ENCODE peak calls at places on chromosomes 2 and 18, in six cellular contexts. Y is uterus, E is astrocyte, T is vagina, Z is WERI-Rb-1, S is tibial artery. P is an unnamed sample.

GRCh38 chr18:36441872-36442271 is 144.4 kb downstream of the FHOD3 start:
- DNase-seq in Y (no peak), E (peak; percentile 90), T (no peak), Z (no peak), S (no peak), P (no peak)

GRCh38 chr2:160334028-160334729 is 134.1 kb upstream of the ITGB6 start:
- DNase-seq in Y (no peak), E (peak; percentile 62), T (no peak), Z (no peak), S (no peak), P (no peak)

GRCh38 chr2:129379411-129379810 is 600.1 kb upstream of the RAB6C start:
- DNase-seq in Y (no peak), E (no peak), T (peak; percentile 10), Z (no peak), S (no peak), P (no peak)

GRCh38 chr2:222944552-222944951 is 83.7 kb downstream of the ACSL3 start:
- DNase-seq in Y (no peak), E (peak; percentile 34), T (no peak), Z (no peak), S (no peak), P (no peak)

GRCh38 chr18:23151414-23152099 is 16.3 kb downstream of the CABLES1 start:
- DNase-seq in Y (no peak), E (no peak), T (no peak), Z (peak; percentile 68), S (no peak), P (no peak)

GRCh38 chr2:85789271-85789670 is 35.5 kb downstream of the ATOH8 start:
- DNase-seq in Y (no peak), E (no peak), T (no peak), Z (no peak), S (no peak), P (no peak)

GRCh38 chr2:28656937-28657615 is 94.6 kb upstream of the PPP1CB start:
- DNase-seq in Y (no peak), E (no peak), T (no peak), Z (no peak), S (no peak), P (no peak)

GRCh38 chr2:232117413-232117812 is 155.9 kb downstream of the DIS3L2 start:
- DNase-seq in Y (no peak), E (no peak), T (no peak), Z (peak; percentile 12), S (no peak), P (no peak)

GRCh38 chr2:27051902-27052645 is 606 bp downstream of the AGBL5 start:
- DNase-seq in Y (no peak), E (no peak), T (no peak), Z (peak; percentile 58), S (peak; percentile 45), P (peak; percentile 83)

GRCh38 chr2:240179941-240180666 is 39.6 kb upstream of the OTOS start:
- DNase-seq in Y (no peak), E (no peak), T (no peak), Z (no peak), S (no peak), P (no peak)

GRCh38 chr2:201959626-201960025 is 74.0 kb upstream of the FZD7 start:
- DNase-seq in Y (no peak), E (peak; percentile 64), T (no peak), Z (no peak), S (no peak), P (no peak)

GRCh38 chr2:231489990-231490389 is 25.7 kb upstream of the NCL start:
- DNase-seq in Y (no peak), E (no peak), T (no peak), Z (peak; percentile 74), S (no peak), P (no peak)

GRCh38 chr2:101697794-101698418 is 399 bp downstream of the MAP4K4 start:
- DNase-seq in Y (peak; percentile 23), E (no peak), T (no peak), Z (no peak), S (no peak), P (no peak)

GRCh38 chr2:72178551-72178950 is 30.9 kb upstream of the CYP26B1 start:
- DNase-seq in Y (no peak), E (no peak), T (no peak), Z (peak; percentile 63), S (no peak), P (no peak)

DNA sequence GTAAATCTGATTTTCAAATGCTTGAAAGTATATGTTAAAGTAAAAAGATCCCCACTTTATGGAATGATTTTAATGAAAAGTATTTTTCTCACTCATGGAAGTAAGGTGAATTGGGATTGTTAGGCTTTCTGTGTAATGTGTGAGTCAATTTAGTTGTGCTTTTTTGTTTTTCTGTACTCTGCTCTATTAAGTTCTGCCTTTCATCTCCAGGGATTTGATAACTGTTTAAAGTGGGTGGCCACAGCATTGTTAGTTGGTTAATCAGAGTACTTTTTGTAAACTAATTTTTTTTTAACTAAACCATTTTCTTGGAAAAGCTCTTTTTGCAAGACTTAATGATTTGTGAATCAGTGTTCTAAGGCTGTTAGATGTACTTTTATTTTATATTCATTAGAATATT is 76.8 kb downstream of the ABI2 start:
- DNase-seq in Y (no peak), E (peak; percentile 74), T (no peak), Z (no peak), S (no peak), P (no peak)
- H3K27ac ChIP-seq in Y (no peak overlapping the region), E (peak overlapping the region; percentile 34), T (no peak overlapping the region), Z (no peak overlapping the region), S (no peak overlapping the region), P (no peak overlapping the region)

DNA sequence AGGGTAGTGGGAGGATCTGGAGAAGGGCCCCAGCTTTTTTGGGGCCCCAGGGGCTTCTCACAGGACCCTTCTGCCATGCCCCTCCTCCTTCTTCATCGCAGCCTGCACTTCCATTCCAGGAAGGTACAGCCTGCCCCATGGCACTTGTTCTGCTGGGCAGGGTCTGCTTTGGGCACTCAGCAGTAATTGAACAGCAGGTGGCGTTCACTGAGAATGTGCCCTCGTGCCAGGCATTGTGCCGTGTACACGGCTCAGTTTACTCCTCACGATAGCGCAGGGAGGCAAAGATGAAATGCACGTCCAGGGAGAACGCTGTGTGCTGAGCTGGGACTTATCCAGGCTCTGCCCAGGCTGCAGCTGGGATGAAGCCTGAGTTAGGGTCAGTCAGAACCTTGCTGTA is 54.8 kb upstream of the ASB18 start:
- DNase-seq in Y (no peak), E (no peak), T (peak; percentile 44), Z (no peak), S (no peak), P (peak; percentile 60)
- TF ChIP-seq CTCF in Y (no peak), E (no peak), T (no peak), Z (peak; percentile 16), S (no peak), P (no peak)

GRCh38 chr2:199468561-199469513 is 11.1 kb upstream of the SATB2 start:
- DNase-seq in Y (no peak), E (no peak), T (no peak), Z (no peak), S (no peak), P (no peak)
- H3K4me3 ChIP-seq in Y (no peak overlapping the region), E (peak overlapping the region; percentile 27), T (no peak overlapping the region), Z (no peak overlapping the region), S (no peak overlapping the region), P (peak overlapping the region; percentile 55)

GRCh38 chr2:200032895-200033294 is 77.5 kb downstream of the MAIP1 start:
- DNase-seq in Y (no peak), E (no peak), T (no peak), Z (no peak), S (no peak), P (no peak)
- H3K27ac ChIP-seq in Y (no peak overlapping the region), E (no peak overlapping the region), T (no peak overlapping the region), Z (no peak overlapping the region), S (no peak overlapping the region), P (no peak overlapping the region)

GRCh38 chr2:68646303-68646702 is 2.9 kb downstream of the PROKR1 start:
- DNase-seq in Y (no peak), E (no peak), T (no peak), Z (peak; percentile 38), S (no peak), P (no peak)
- TF ChIP-seq CTCF in Y (no peak), E (no peak), T (no peak), Z (peak; percentile 76), S (no peak), P (no peak)

GRCh38 chr2:46504685-46505559 is 25.6 kb downstream of the TMEM247 start:
- DNase-seq in Y (no peak), E (no peak), T (peak; percentile 81), Z (no peak), S (no peak), P (no peak)

GRCh38 chr2:46503686-46504085 is 24.3 kb downstream of the TMEM247 start:
- DNase-seq in Y (no peak), E (no peak), T (peak; percentile 70), Z (no peak), S (no peak), P (no peak)

GRCh38 chr2:46504221-46504620 is 24.9 kb downstream of the TMEM247 start:
- DNase-seq in Y (no peak), E (no peak), T (peak; percentile 64), Z (no peak), S (no peak), P (no peak)

GRCh38 chr2:46500801-46501200 is 21.4 kb downstream of the TMEM247 start:
- DNase-seq in Y (no peak), E (no peak), T (peak; percentile 85), Z (no peak), S (no peak), P (no peak)

GRCh38 chr2:46502291-46502690 is 22.9 kb downstream of the TMEM247 start:
- DNase-seq in Y (no peak), E (no peak), T (no peak), Z (no peak), S (no peak), P (no peak)
- H3K4me3 ChIP-seq in Y (no peak overlapping the region), E (no peak overlapping the region), T (no peak overlapping the region), Z (no peak overlapping the region), S (no peak overlapping the region), P (no peak overlapping the region)

P was measured in coronary artery.